ENCODE peak calls at places on chromosomes 11 and 22, in eight cellular contexts. T is nephron progenitor cell; A is A673; I is esophagus squamous epithelium; J is T-cell; P is stimulated activated CD4-positive, alpha-beta T cell treated with anti-CD3 and anti-CD28 coated beads, TNF-alpha, amount 100 ng/mL, for 1 hour; S is HuH-7.5; N is fibroblast of mammary gland. L is an unnamed sample.

GRCh38 chr11:118536726-118537125 is 5.7 kb downstream of the TMEM25 start:
- DNase-seq in T (no peak), A (no peak), I (no peak), J (no peak), P (no peak), S (no peak), N (peak), L (no peak)

GRCh38 chr22:17891427-17892167 is 117.3 kb upstream of the BID start:
- DNase-seq in T (peak), A (no peak), I (no peak), J (no peak), P (no peak), S (peak), N (no peak), L (peak)

GRCh38 chr11:17765381-17766359 is 31.1 kb downstream of the KCNC1 start:
- DNase-seq in T (peak), A (no peak), I (no peak), J (no peak), P (no peak), S (no peak), N (no peak), L (no peak)

GRCh38 chr11:65574963-65575567 is 788 bp upstream of the EHBP1L1 start:
- DNase-seq in T (no peak), A (peak), I (no peak), J (no peak), P (no peak), S (peak), N (peak), L (no peak)

GRCh38 chr11:65411681-65412070 is 10.9 kb upstream of the NEAT1 start:
- DNase-seq in T (no peak), A (no peak), I (no peak), J (no peak), P (no peak), S (no peak), N (no peak), L (no peak)

GRCh38 chr11:103013426-103013825 is 57.9 kb upstream of the MMP13 start:
- DNase-seq in T (no peak), A (no peak), I (no peak), J (no peak), P (no peak), S (no peak), N (no peak), L (no peak)

GRCh38 chr11:64804346-64805210 is 1.6 kb upstream of the MAP4K2 start:
- DNase-seq in T (no peak), A (no peak), I (no peak), J (no peak), P (no peak), S (no peak), N (no peak), L (no peak)

GRCh38 chr11:86816251-86816726 is 15.9 kb downstream of the PRSS23 start:
- DNase-seq in T (no peak), A (peak), I (no peak), J (no peak), P (no peak), S (no peak), N (peak), L (no peak)

L was measured in cerebellar nuclear complex.